ENCODE peak calls at places on chromosomes 12 and 14, in four cellular contexts. O is stomach, X is PC-9, P is neural progenitor cell. C is an unnamed sample.

GRCh38 chr12:49705479-49706267 is 1.5 kb downstream of the FMNL3 start:
- DNase-seq in P (no peak), O (no peak), X (no peak), C (peak; percentile 10)

GRCh38 chr14:53880761-53881160 is 75.9 kb downstream of the BMP4 start:
- DNase-seq in P (no peak), X (no peak), O (no peak), C (no peak)

GRCh38 chr14:104753528-104754212 is 723 bp downstream of the SIVA1 start:
- DNase-seq in O (no peak), X (no peak), P (peak; percentile 50), C (no peak)

GRCh38 chr12:57755454-57756372 is 810 bp downstream of the MARCHF9 start:
- DNase-seq in P (peak; percentile 50), O (peak; percentile 67), X (peak; percentile 39), C (no peak)

GRCh38 chr14:55107766-55108554 is 21.1 kb upstream of the LGALS3 start:
- DNase-seq in O (peak; percentile 80), P (no peak), X (peak; percentile 80), C (no peak)

GRCh38 chr12:12356886-12357696 is at the start of gene BORCS5:
- DNase-seq in O (peak; percentile 99), X (peak; percentile 99), P (peak; percentile 99), C (peak; percentile 99)

GRCh38 chr12:26374934-26375333 is 179.6 kb downstream of the SSPN start:
- DNase-seq in P (no peak), O (no peak), X (no peak), C (no peak)

GRCh38 chr14:76091036-76091435 is 60.7 kb upstream of the GPATCH2L start:
- DNase-seq in O (no peak), P (peak; percentile 33), X (peak; percentile 13), C (peak; percentile 53)

GRCh38 chr12:68065687-68066086 is 76.4 kb downstream of the IFNG-AS1 start:
- DNase-seq in P (no peak), O (no peak), X (no peak), C (no peak)
- H3K9me3 ChIP-seq in P (peaks cover 13% of the 10 kb centered on the region), O (peaks cover 12% of the 10 kb centered on the region), X (no peaks in the 10 kb centered on the region), C (peaks cover 3% of the 10 kb centered on the region)

DNA sequence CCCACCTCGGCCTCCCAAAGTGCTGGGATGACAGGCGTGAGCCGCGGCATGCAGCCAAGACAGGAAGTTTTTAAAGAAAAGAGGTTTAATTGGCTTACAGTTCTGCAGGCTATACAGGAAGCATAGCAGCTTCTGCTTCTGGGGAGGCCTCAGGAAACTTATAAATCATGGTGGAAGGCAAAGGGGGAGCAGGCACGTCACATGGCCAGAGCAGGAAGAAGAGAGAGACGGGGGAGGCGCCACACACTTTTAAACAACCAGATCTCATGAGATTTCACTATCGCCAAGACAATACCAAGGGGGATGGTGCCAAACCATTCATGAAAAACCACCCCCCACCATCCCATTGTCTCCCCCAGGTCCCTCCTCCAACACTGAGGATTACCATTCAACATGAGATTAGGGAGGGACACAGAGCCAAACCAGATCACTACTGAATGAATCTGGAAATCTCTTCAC is 14.1 kb downstream of the CCDC63 start:
- DNase-seq in O (no peak), X (no peak), P (peak; percentile 93), C (peak; percentile 95)
- H3K4me3 ChIP-seq in O (no peak overlapping the region), X (no peak overlapping the region), P (no peak overlapping the region), C (peak overlapping the region; percentile 11)

GRCh38 chr12:38523920-38524319 is 207.3 kb downstream of the ALG10B start:
- DNase-seq in O (no peak), P (no peak), X (no peak), C (no peak)
- H3K9me3 ChIP-seq in O (no peaks in the 10 kb centered on the region), P (no peaks in the 10 kb centered on the region), X (no peaks in the 10 kb centered on the region), C (no peaks in the 10 kb centered on the region)

DNA sequence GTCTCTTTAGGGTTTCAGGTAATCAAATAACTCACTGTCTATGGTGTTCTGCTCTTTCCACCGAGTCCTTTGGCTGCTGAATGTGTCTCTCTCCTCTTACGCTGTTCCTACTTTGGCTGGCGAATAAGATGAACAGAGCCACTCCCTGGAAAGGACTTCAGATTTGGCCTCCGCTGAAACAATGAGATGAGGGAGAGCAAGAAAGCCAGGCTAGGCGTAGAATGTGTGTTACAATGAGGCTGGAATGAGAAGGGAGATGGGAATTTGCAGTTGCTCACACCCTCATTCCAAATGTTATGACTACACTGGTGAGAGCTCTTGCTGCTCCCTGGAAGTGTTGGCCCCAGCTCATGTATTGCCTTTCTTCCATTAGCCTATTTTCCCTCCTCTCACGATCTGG is at the start of gene MFAP5:
- DNase-seq in O (no peak), X (peak; percentile 56), P (peak; percentile 31), C (no peak)
- H3K4me3 ChIP-seq in O (peak within 1 kb of the TSS; percentile 15), X (no peak within 1 kb of the TSS), P (no peak within 1 kb of the TSS), C (no peak within 1 kb of the TSS)

GRCh38 chr12:47604474-47604873 is 101.4 kb downstream of the RPAP3 start:
- DNase-seq in O (no peak), P (no peak), X (no peak), C (no peak)

GRCh38 chr12:47612953-47613352 is 92.9 kb downstream of the RPAP3 start:
- DNase-seq in O (no peak), P (no peak), X (no peak), C (no peak)

GRCh38 chr12:47610847-47611246 is 95.0 kb downstream of the RPAP3 start:
- DNase-seq in P (no peak), X (no peak), O (no peak), C (no peak)

GRCh38 chr12:47614521-47614920 is 91.3 kb downstream of the RPAP3 start:
- DNase-seq in X (no peak), O (no peak), P (no peak), C (no peak)

GRCh38 chr12:47609806-47610205 is 96.0 kb downstream of the RPAP3 start:
- DNase-seq in O (no peak), X (no peak), P (no peak), C (no peak)
- H3K9me3 ChIP-seq in O (peaks cover 36% of the 10 kb centered on the region), X (peaks cover 16% of the 10 kb centered on the region), P (peaks cover 6% of the 10 kb centered on the region), C (peaks cover 4% of the 10 kb centered on the region)

C was measured in HAP-1.